ENCODE peak calls at places on chromosomes 11 and 22, in six cellular contexts. D is HCT116; X is GM12878; I is CD8-positive, alpha-beta T cell; U is OCI-LY7; V is ovary. C is an unnamed sample.
A peak's percentile ranks its signal among the peaks of the same experiment; 100 is the strongest.

GRCh38 chr22:24460418-24461089 is 33.2 kb downstream of the ADORA2A start:
- DNase-seq in D (no peak), X (peak; percentile 42), I (no peak), U (no peak), V (no peak), C (no peak)

GRCh38 chr11:112513417-112513816 is 252.8 kb upstream of the PLET1 start:
- DNase-seq in D (no peak), X (no peak), I (no peak), U (no peak), V (no peak), C (no peak)

GRCh38 chr11:28342704-28343103 is 234.5 kb downstream of the METTL15 start:
- DNase-seq in D (no peak), X (no peak), I (no peak), U (no peak), V (no peak), C (no peak)

GRCh38 chr11:72634016-72634415 is 40.2 kb downstream of the PDE2A start:
- DNase-seq in D (no peak), X (no peak), I (no peak), U (no peak), V (no peak), C (no peak)

GRCh38 chr11:120512727-120513435 is 1.3 kb downstream of the GRIK4 start:
- DNase-seq in D (no peak), X (no peak), I (no peak), U (no peak), V (no peak), C (no peak)

GRCh38 chr11:65524010-65524746 is 705 bp upstream of the SCYL1 start:
- DNase-seq in D (no peak), X (no peak), I (no peak), U (no peak), V (peak; percentile 71), C (no peak)

GRCh38 chr22:19984201-19984753 is 32.3 kb downstream of the ARVCF start:
- DNase-seq in D (peak; percentile 55), X (no peak), I (no peak), U (no peak), V (no peak), C (no peak)

GRCh38 chr22:29040385-29041275 is 21.0 kb downstream of the C22orf31 start:
- DNase-seq in D (peak; percentile 73), X (peak; percentile 36), I (peak; percentile 74), U (peak; percentile 76), V (peak; percentile 70), C (peak; percentile 64)

GRCh38 chr11:48110509-48110766 is 106.2 kb upstream of the OR4B1 start:
- DNase-seq in D (no peak), X (no peak), I (no peak), U (no peak), V (no peak), C (no peak)

GRCh38 chr22:26642465-26643367 is 14.7 kb upstream of the MIAT start:
- DNase-seq in D (no peak), X (no peak), I (peak; percentile 87), U (peak; percentile 86), V (no peak), C (no peak)
- H3K27ac ChIP-seq in D (no peak overlapping the region), X (peak overlapping the region; percentile 50), I (peak overlapping the region; percentile 29), U (peak overlapping the region; percentile 40), V (no peak overlapping the region), C (peak overlapping the region; percentile 37)

GRCh38 chr11:8061555-8062428 is 19.2 kb upstream of the TUB start:
- DNase-seq in D (no peak), X (no peak), I (no peak), U (no peak), V (no peak), C (no peak)
- H3K4me1 ChIP-seq in D (no peaks in the 10 kb centered on the region), X (no peaks in the 10 kb centered on the region), I (no peaks in the 10 kb centered on the region), U (no peaks in the 10 kb centered on the region), V (peaks cover 10% of the 10 kb centered on the region), C (peaks cover 2% of the 10 kb centered on the region)

GRCh38 chr22:30289980-30290313 is 642 bp upstream of the CASTOR1 start:
- DNase-seq in D (no peak), X (no peak), I (no peak), U (no peak), V (no peak), C (no peak)

GRCh38 chr22:30290318-30290678 is 993 bp upstream of the CASTOR1 start:
- DNase-seq in D (no peak), X (no peak), I (no peak), U (peak; percentile 38), V (no peak), C (no peak)

GRCh38 chr22:30288414-30289125 is 735 bp downstream of the CASTOR1 start:
- DNase-seq in D (no peak), X (no peak), I (no peak), U (no peak), V (no peak), C (no peak)

GRCh38 chr22:30290679-30291333 is 1.5 kb upstream of the CASTOR1 start:
- DNase-seq in D (no peak), X (no peak), I (no peak), U (peak; percentile 58), V (peak; percentile 93), C (no peak)

DNA sequence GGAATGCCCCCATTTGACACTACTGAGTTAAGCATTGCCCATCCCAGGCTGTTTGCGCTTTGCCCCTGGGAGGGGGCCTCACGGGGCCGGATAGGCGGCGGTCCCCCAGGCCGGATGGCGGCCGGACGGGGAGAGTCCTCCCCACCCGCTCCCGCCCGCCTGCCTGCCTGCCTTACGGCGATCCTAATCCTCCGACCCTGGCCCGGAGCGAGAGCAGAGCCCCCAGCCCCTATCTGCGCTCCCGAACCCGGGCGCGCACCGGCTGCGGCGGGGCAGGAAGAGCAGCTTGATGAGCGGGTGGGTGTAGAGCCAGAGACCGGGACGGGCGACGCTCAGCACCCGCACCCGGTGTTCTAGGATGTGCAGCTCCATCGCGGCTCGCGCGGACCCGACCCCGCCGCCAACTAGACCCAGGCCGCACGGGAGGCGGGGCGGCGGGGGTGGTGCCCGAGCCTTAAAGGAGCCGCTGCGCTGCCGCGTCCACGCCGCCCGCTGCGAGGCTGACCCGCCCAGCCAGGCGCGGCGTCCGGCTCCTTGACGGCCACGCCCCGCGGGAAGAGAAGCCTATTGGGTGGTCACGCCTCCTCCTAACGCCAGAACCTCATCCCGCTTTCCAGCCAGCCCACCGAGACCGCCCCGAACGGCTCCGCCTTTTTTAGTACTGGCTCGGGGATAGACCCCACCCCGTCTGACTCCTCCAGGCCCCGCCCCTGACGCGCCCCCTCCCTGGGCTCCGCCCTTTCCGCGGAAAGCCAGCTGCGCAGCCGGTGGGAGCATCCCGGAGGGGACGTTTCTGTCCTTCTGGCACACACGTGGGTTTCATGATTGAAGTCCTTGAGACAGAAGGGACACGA is at the start of gene CASTOR1:
- DNase-seq in D (peak; percentile 96), X (no peak), I (peak; percentile 93), U (peak; percentile 83), V (peak; percentile 99), C (peak; percentile 94)
- H3K27ac ChIP-seq in D (peak within 1 kb of the TSS; percentile 53), X (peak within 1 kb of the TSS; percentile 55), I (peak within 1 kb of the TSS; percentile 44), U (peak within 1 kb of the TSS; percentile 64), V (peak within 1 kb of the TSS; percentile 87), C (no peak within 1 kb of the TSS)

GRCh38 chr11:62855571-62856332 is 16.4 kb upstream of the WDR74 start:
- DNase-seq in D (peak; percentile 96), X (peak; percentile 97), I (peak; percentile 100), U (peak; percentile 99), V (peak; percentile 96), C (peak; percentile 97)
- H3K4me1 ChIP-seq in D (peaks cover 60% of the 10 kb centered on the region), X (peaks cover 20% of the 10 kb centered on the region), I (peaks cover 36% of the 10 kb centered on the region), U (peaks cover 45% of the 10 kb centered on the region), V (peaks cover 6% of the 10 kb centered on the region), C (no peaks in the 10 kb centered on the region)

GRCh38 chr11:121582296-121582695 is 129.5 kb upstream of the SORL1-AS1 start:
- DNase-seq in D (no peak), X (no peak), I (no peak), U (peak; percentile 27), V (no peak), C (no peak)
- H3K27ac ChIP-seq in D (no peak overlapping the region), X (peak overlapping the region; percentile 46), I (no peak overlapping the region), U (peak overlapping the region; percentile 54), V (peak overlapping the region; percentile 4), C (no peak overlapping the region)

GRCh38 chr22:35032571-35032970 is 33.4 kb upstream of the ISX start:
- DNase-seq in D (no peak), X (no peak), I (no peak), U (no peak), V (no peak), C (no peak)

GRCh38 chr22:35039625-35040024 is 26.3 kb upstream of the ISX start:
- DNase-seq in D (no peak), X (no peak), I (no peak), U (no peak), V (no peak), C (no peak)

GRCh38 chr22:35033635-35034296 is 32.2 kb upstream of the ISX start:
- DNase-seq in D (no peak), X (no peak), I (no peak), U (no peak), V (no peak), C (no peak)

GRCh38 chr22:35037089-35037488 is 28.9 kb upstream of the ISX start:
- DNase-seq in D (no peak), X (no peak), I (no peak), U (peak; percentile 7), V (no peak), C (no peak)

DNA sequence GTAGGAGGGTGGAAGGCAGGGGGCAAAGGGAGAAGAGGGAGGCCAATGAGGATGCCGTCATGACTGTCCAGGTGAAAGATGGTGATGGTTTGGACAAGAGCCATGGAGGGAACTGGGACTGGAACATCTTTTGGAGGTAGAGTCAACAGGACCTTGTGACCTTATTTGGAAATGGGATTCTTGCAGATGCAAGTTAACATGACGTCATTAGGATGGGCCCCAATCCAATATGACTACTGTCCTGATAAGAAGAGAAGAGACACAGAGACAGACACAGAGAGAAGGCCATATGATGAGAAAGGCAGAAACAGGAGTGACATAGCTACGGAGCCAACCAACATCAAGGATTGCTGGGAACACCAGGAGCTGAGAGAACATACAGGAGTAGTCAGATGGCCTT is 31.0 kb upstream of the ISX start:
- DNase-seq in D (no peak), X (no peak), I (no peak), U (no peak), V (no peak), C (no peak)
- H3K4me1 ChIP-seq in D (peaks cover 9% of the 10 kb centered on the region), X (no peaks in the 10 kb centered on the region), I (no peaks in the 10 kb centered on the region), U (no peaks in the 10 kb centered on the region), V (no peaks in the 10 kb centered on the region), C (no peaks in the 10 kb centered on the region)

DNA sequence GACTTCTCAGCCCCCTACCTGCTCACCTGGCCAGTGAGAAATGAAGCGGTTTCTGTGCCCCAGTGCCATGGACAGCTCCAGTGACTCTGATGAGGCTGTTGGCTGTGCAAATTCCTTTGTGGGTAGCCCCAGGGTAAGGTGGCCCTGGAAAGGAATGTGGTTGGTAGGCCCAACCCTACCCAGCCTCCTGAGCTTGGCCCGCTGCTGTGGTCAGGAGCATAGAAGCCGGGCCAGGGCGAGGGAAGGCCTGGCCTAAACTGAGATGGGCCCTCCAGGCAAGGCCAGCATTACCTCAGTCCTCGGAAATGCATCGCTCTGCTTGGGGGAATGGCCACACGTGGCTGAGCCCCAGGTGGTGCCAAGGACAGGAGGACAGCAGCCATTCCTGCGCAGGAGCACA is 16.9 kb downstream of the DAGLA start:
- DNase-seq in D (no peak), X (no peak), I (no peak), U (no peak), V (no peak), C (no peak)
- H3K27ac ChIP-seq in D (peak overlapping the region; percentile 35), X (no peak overlapping the region), I (no peak overlapping the region), U (no peak overlapping the region), V (no peak overlapping the region), C (no peak overlapping the region)

GRCh38 chr11:83520849-83521248 is 234.7 kb upstream of the CCDC90B start:
- DNase-seq in D (no peak), X (no peak), I (no peak), U (no peak), V (no peak), C (no peak)

GRCh38 chr11:83523676-83524075 is 237.5 kb upstream of the CCDC90B start:
- DNase-seq in D (no peak), X (no peak), I (no peak), U (no peak), V (no peak), C (no peak)

GRCh38 chr11:83521647-83522596 is 235.8 kb upstream of the CCDC90B start:
- DNase-seq in D (no peak), X (no peak), I (no peak), U (peak; percentile 32), V (no peak), C (peak; percentile 37)
- H3K4me1 ChIP-seq in D (no peaks in the 10 kb centered on the region), X (no peaks in the 10 kb centered on the region), I (no peaks in the 10 kb centered on the region), U (no peaks in the 10 kb centered on the region), V (no peaks in the 10 kb centered on the region), C (no peaks in the 10 kb centered on the region)

C was measured in iPS DF 6.9.